ENCODE peak calls at places on chromosomes 7 and 10, in four cellular contexts. One of them, this sample, is unnamed.

GRCh38 chr7:26451997-26452396 is 160.3 kb downstream of the SNX10 start:
- DNase-seq in IMR-90: no peak
- DNase-seq in H1: no peak
- DNase-seq in H9: peak
- DNase-seq in this sample: peak

GRCh38 chr10:110361800-110362456 is 57.2 kb upstream of the SMNDC1 start:
- DNase-seq in H9: no peak
- DNase-seq in IMR-90: no peak
- DNase-seq in H1: no peak
- DNase-seq in this sample: peak

GRCh38 chr10:131689954-131690669 is 210.7 kb upstream of the PPP2R2D start:
- DNase-seq in H1: no peak
- DNase-seq in H9: no peak
- DNase-seq in IMR-90: no peak
- DNase-seq in this sample: no peak

GRCh38 chr10:113228570-113228969 is 278.5 kb downstream of the TCF7L2 start:
- DNase-seq in H9: no peak
- DNase-seq in H1: no peak
- DNase-seq in IMR-90: peak
- DNase-seq in this sample: no peak

GRCh38 chr10:132938472-132939329 is 3.7 kb downstream of the CFAP46 start:
- DNase-seq in H1: no peak
- DNase-seq in IMR-90: no peak
- DNase-seq in H9: peak
- DNase-seq in this sample: peak

GRCh38 chr7:74289660-74290589 is 718 bp downstream of the CLIP2 start:
- DNase-seq in IMR-90: no peak
- DNase-seq in H9: no peak
- DNase-seq in H1: no peak
- DNase-seq in this sample: no peak

GRCh38 chr7:45623740-45624391 is 49.7 kb downstream of the ADCY1 start:
- DNase-seq in H9: no peak
- DNase-seq in H1: no peak
- DNase-seq in IMR-90: no peak
- DNase-seq in this sample: no peak

GRCh38 chr7:103859699-103860098 is 129.8 kb downstream of the RELN start:
- DNase-seq in IMR-90: peak
- DNase-seq in H9: no peak
- DNase-seq in H1: no peak
- DNase-seq in this sample: peak

GRCh38 chr10:66823301-66823700 is 102.5 kb upstream of the LRRTM3 start:
- DNase-seq in H1: no peak
- DNase-seq in IMR-90: no peak
- DNase-seq in H9: no peak
- DNase-seq in this sample: no peak

GRCh38 chr10:89001428-89002072 is 11.0 kb downstream of the FAS start:
- DNase-seq in H9: no peak
- DNase-seq in H1: no peak
- DNase-seq in IMR-90: peak
- DNase-seq in this sample: peak

GRCh38 chr10:119251315-119251708 is 43.9 kb downstream of the GRK5 start:
- DNase-seq in IMR-90: peak
- DNase-seq in H1: no peak
- DNase-seq in H9: no peak
- DNase-seq in this sample: peak

GRCh38 chr10:44369851-44370250 is 15.0 kb downstream of the CXCL12 start:
- DNase-seq in H9: no peak
- DNase-seq in H1: no peak
- DNase-seq in IMR-90: peak
- DNase-seq in this sample: no peak

GRCh38 chr10:79084012-79084971 is 15.5 kb downstream of the ZMIZ1 start:
- DNase-seq in H1: no peak
- DNase-seq in H9: no peak
- DNase-seq in IMR-90: peak
- DNase-seq in this sample: peak

GRCh38 chr7:45890902-45891461 is 2.7 kb downstream of the IGFBP1 start:
- DNase-seq in H9: no peak
- DNase-seq in H1: no peak
- DNase-seq in IMR-90: peak
- DNase-seq in this sample: peak

GRCh38 chr7:57414852-57415251 is 35.1 kb upstream of the ZNF716 start:
- DNase-seq in H1: no peak
- DNase-seq in IMR-90: no peak
- DNase-seq in H9: no peak
- DNase-seq in this sample: no peak

GRCh38 chr10:18689498-18689897 is 30.3 kb downstream of the ARL5B start:
- DNase-seq in IMR-90: peak
- DNase-seq in H1: no peak
- DNase-seq in H9: no peak
- DNase-seq in this sample: no peak

GRCh38 chr7:134599371-134599770 is 47.3 kb upstream of the BPGM start:
- DNase-seq in H1: no peak
- DNase-seq in H9: no peak
- DNase-seq in IMR-90: no peak
- DNase-seq in this sample: no peak

GRCh38 chr10:75106242-75106641 is 5.2 kb upstream of the SAMD8 start:
- DNase-seq in H9: peak
- DNase-seq in IMR-90: no peak
- DNase-seq in H1: peak
- DNase-seq in this sample: peak

GRCh38 chr7:137846588-137847417 is at the start of gene DGKI:
- DNase-seq in H1: no peak
- DNase-seq in IMR-90: no peak
- DNase-seq in H9: peak
- DNase-seq in this sample: peak

GRCh38 chr10:117374506-117375359 is 507 bp downstream of the PDZD8 start:
- DNase-seq in H9: peak
- DNase-seq in IMR-90: peak
- DNase-seq in H1: no peak
- DNase-seq in this sample: peak

GRCh38 chr10:131972474-131973071 is 9.2 kb downstream of the BNIP3 start:
- DNase-seq in IMR-90: peak
- DNase-seq in H9: no peak
- DNase-seq in H1: no peak
- DNase-seq in this sample: no peak

GRCh38 chr7:70486977-70487376 is 645.0 kb upstream of the GALNT17 start:
- DNase-seq in H9: no peak
- DNase-seq in H1: no peak
- DNase-seq in IMR-90: no peak
- DNase-seq in this sample: no peak

GRCh38 chr7:70520604-70521003 is 611.3 kb upstream of the GALNT17 start:
- DNase-seq in H9: no peak
- DNase-seq in IMR-90: peak
- DNase-seq in H1: no peak
- DNase-seq in this sample: peak

GRCh38 chr7:151060113-151060415 is 675 bp downstream of the SLC4A2 start:
- DNase-seq in H1: no peak
- DNase-seq in IMR-90: no peak
- DNase-seq in H9: peak
- DNase-seq in this sample: peak
- H2BK5ac ChIP-seq in H1: peak
- H2BK5ac ChIP-seq in IMR-90: peak
- H2BK5ac ChIP-seq in H9: no peak
- H2BK5ac ChIP-seq in this sample: no peak

GRCh38 chr7:47886412-47886811 is 61.9 kb downstream of the PKD1L1 start:
- DNase-seq in IMR-90: no peak
- DNase-seq in H1: no peak
- DNase-seq in H9: no peak
- DNase-seq in this sample: no peak

GRCh38 chr7:47887016-47887640 is 61.1 kb downstream of the PKD1L1 start:
- DNase-seq in IMR-90: no peak
- DNase-seq in H1: no peak
- DNase-seq in H9: no peak
- DNase-seq in this sample: no peak

GRCh38 chr7:47882635-47883034 is 65.6 kb downstream of the PKD1L1 start:
- DNase-seq in H9: no peak
- DNase-seq in H1: no peak
- DNase-seq in IMR-90: no peak
- DNase-seq in this sample: peak

GRCh38 chr7:47885309-47886000 is 62.8 kb downstream of the PKD1L1 start:
- DNase-seq in H1: no peak
- DNase-seq in IMR-90: no peak
- DNase-seq in H9: no peak
- DNase-seq in this sample: no peak

GRCh38 chr7:47884675-47885074 is 63.6 kb downstream of the PKD1L1 start:
- DNase-seq in IMR-90: no peak
- DNase-seq in H9: no peak
- DNase-seq in H1: no peak
- DNase-seq in this sample: no peak
- H3K56ac ChIP-seq in IMR-90: no peak
- H3K56ac ChIP-seq in H9: no peak
- H3K56ac ChIP-seq in H1: no peak
- H3K56ac ChIP-seq in this sample: no peak

GRCh38 chr10:35963685-35964084 is 321.6 kb upstream of the FZD8 start:
- DNase-seq in H1: no peak
- DNase-seq in IMR-90: no peak
- DNase-seq in H9: no peak
- DNase-seq in this sample: no peak

GRCh38 chr10:35961501-35961900 is 319.4 kb upstream of the FZD8 start:
- DNase-seq in IMR-90: peak
- DNase-seq in H9: no peak
- DNase-seq in H1: no peak
- DNase-seq in this sample: peak

DNA sequence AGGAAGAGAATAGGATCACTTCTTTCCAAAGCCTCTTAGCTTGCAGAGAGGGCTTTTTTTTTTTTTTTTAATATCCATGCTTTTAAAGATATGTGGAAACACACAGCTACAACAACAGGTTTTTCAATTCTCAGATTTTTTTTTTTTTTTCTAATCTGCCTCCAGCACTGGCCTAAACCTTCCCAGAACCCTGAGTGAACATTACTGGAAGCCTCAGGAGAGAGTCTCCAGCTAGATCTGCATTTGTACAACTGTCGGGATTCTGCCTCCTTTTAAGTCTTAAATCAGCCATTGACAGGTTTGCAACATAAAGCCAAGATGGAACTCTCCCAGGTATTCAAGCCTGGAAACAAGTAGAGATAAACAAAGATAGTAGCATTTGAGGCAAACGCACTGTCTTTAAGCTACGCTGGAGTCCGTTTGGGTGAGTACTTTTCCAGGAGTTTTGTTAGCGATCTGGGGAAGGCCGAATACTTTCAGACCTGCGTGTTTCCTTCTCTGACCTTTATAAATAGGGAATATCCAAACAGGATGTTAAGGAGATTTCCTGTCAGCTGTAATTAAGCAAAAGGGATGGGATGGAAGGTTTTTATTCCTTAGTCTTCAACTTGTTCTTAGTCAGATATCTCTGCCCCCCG is 317.1 kb upstream of the FZD8 start:
- DNase-seq in H1: no peak
- DNase-seq in IMR-90: peak
- DNase-seq in H9: no peak
- DNase-seq in this sample: no peak
- H2BK5ac ChIP-seq in H1: no peak
- H2BK5ac ChIP-seq in IMR-90: no peak
- H2BK5ac ChIP-seq in H9: no peak
- H2BK5ac ChIP-seq in this sample: no peak

GRCh38 chr10:72297968-72298773 is 24.4 kb downstream of the DDIT4 start:
- DNase-seq in H1: peak
- DNase-seq in IMR-90: peak
- DNase-seq in H9: peak
- DNase-seq in this sample: peak

GRCh38 chr10:72292223-72292691 is 18.5 kb downstream of the DDIT4 start:
- DNase-seq in H9: no peak
- DNase-seq in IMR-90: no peak
- DNase-seq in H1: no peak
- DNase-seq in this sample: no peak

GRCh38 chr10:72298774-72299519 is 25.2 kb downstream of the DDIT4 start:
- DNase-seq in IMR-90: no peak
- DNase-seq in H1: no peak
- DNase-seq in H9: no peak
- DNase-seq in this sample: no peak

GRCh38 chr10:72295330-72295910 is 21.7 kb downstream of the DDIT4 start:
- DNase-seq in H1: no peak
- DNase-seq in H9: no peak
- DNase-seq in IMR-90: no peak
- DNase-seq in this sample: no peak

GRCh38 chr10:72297281-72297967 is 23.7 kb downstream of the DDIT4 start:
- DNase-seq in IMR-90: peak
- DNase-seq in H9: no peak
- DNase-seq in H1: no peak
- DNase-seq in this sample: peak
- H3K56ac ChIP-seq in IMR-90: peak
- H3K56ac ChIP-seq in H9: no peak
- H3K56ac ChIP-seq in H1: no peak
- H3K56ac ChIP-seq in this sample: peak

GRCh38 chr10:5543628-5544027 is 18.9 kb downstream of the CALML3 start:
- DNase-seq in H9: no peak
- DNase-seq in IMR-90: peak
- DNase-seq in H1: no peak
- DNase-seq in this sample: no peak

GRCh38 chr10:5545778-5546710 is 21.3 kb downstream of the CALML3 start:
- DNase-seq in H9: no peak
- DNase-seq in H1: no peak
- DNase-seq in IMR-90: peak
- DNase-seq in this sample: no peak

GRCh38 chr10:5544216-5544805 is 19.6 kb downstream of the CALML3 start:
- DNase-seq in H1: no peak
- DNase-seq in H9: no peak
- DNase-seq in IMR-90: no peak
- DNase-seq in this sample: no peak

GRCh38 chr10:5545426-5545777 is 20.6 kb downstream of the CALML3 start:
- DNase-seq in H9: no peak
- DNase-seq in IMR-90: no peak
- DNase-seq in H1: no peak
- DNase-seq in this sample: no peak

GRCh38 chr10:5545011-5545410 is 20.2 kb downstream of the CALML3 start:
- DNase-seq in IMR-90: no peak
- DNase-seq in H1: no peak
- DNase-seq in H9: no peak
- DNase-seq in this sample: no peak
- H2BK5ac ChIP-seq in IMR-90: peak
- H2BK5ac ChIP-seq in H1: no peak
- H2BK5ac ChIP-seq in H9: no peak
- H2BK5ac ChIP-seq in this sample: no peak

This sample was measured in mesendoderm.